ENCODE peak calls at places on chromosomes 2 and 18, in nine cellular contexts. One of them, this sample, is unnamed.

GRCh38 chr18:72235422-72235821 is 308.7 kb downstream of the CBLN2 start:
- DNase-seq in AG04450: no peak
- DNase-seq in foreskin fibroblast: no peak
- DNase-seq in heart left ventricle: no peak
- DNase-seq in astrocyte of the spinal cord: no peak
- DNase-seq in fibroblast of the aortic adventitia: no peak
- DNase-seq in fibroblast of lung: no peak
- DNase-seq in neural progenitor cell: peak; percentile 82
- DNase-seq in tibial artery: no peak
- DNase-seq in this sample: no peak

GRCh38 chr18:73945130-73945792 is 202.4 kb downstream of the FBXO15 start:
- DNase-seq in AG04450: no peak
- DNase-seq in foreskin fibroblast: peak; percentile 55
- DNase-seq in heart left ventricle: no peak
- DNase-seq in astrocyte of the spinal cord: peak; percentile 62
- DNase-seq in fibroblast of the aortic adventitia: peak; percentile 22
- DNase-seq in fibroblast of lung: no peak
- DNase-seq in neural progenitor cell: no peak
- DNase-seq in tibial artery: no peak
- DNase-seq in this sample: peak; percentile 81

GRCh38 chr2:40123321-40123720 is 328.6 kb downstream of the SLC8A1 start:
- DNase-seq in AG04450: no peak
- DNase-seq in foreskin fibroblast: no peak
- DNase-seq in heart left ventricle: no peak
- DNase-seq in astrocyte of the spinal cord: no peak
- DNase-seq in fibroblast of the aortic adventitia: peak; percentile 69
- DNase-seq in fibroblast of lung: no peak
- DNase-seq in neural progenitor cell: no peak
- DNase-seq in tibial artery: no peak
- DNase-seq in this sample: no peak

GRCh38 chr2:159125858-159126257 is 157.4 kb downstream of the TANC1 start:
- DNase-seq in AG04450: no peak
- DNase-seq in foreskin fibroblast: no peak
- DNase-seq in heart left ventricle: no peak
- DNase-seq in astrocyte of the spinal cord: no peak
- DNase-seq in fibroblast of the aortic adventitia: no peak
- DNase-seq in fibroblast of lung: no peak
- DNase-seq in neural progenitor cell: no peak
- DNase-seq in tibial artery: no peak
- DNase-seq in this sample: no peak

GRCh38 chr2:15630121-15630957 is 38.7 kb downstream of the DDX1 start:
- DNase-seq in AG04450: no peak
- DNase-seq in foreskin fibroblast: no peak
- DNase-seq in heart left ventricle: no peak
- DNase-seq in astrocyte of the spinal cord: no peak
- DNase-seq in fibroblast of the aortic adventitia: no peak
- DNase-seq in fibroblast of lung: no peak
- DNase-seq in neural progenitor cell: no peak
- DNase-seq in tibial artery: no peak
- DNase-seq in this sample: no peak

GRCh38 chr18:76274470-76275289 is 220.4 kb downstream of the ZNF516 start:
- DNase-seq in AG04450: no peak
- DNase-seq in foreskin fibroblast: no peak
- DNase-seq in heart left ventricle: no peak
- DNase-seq in astrocyte of the spinal cord: no peak
- DNase-seq in fibroblast of the aortic adventitia: no peak
- DNase-seq in fibroblast of lung: no peak
- DNase-seq in neural progenitor cell: peak; percentile 85
- DNase-seq in tibial artery: no peak
- DNase-seq in this sample: no peak

GRCh38 chr2:178846458-178846802 is 39.2 kb upstream of the TTN start:
- DNase-seq in AG04450: no peak
- DNase-seq in foreskin fibroblast: no peak
- DNase-seq in heart left ventricle: no peak
- DNase-seq in astrocyte of the spinal cord: peak; percentile 19
- DNase-seq in fibroblast of the aortic adventitia: no peak
- DNase-seq in fibroblast of lung: no peak
- DNase-seq in neural progenitor cell: no peak
- DNase-seq in tibial artery: no peak
- DNase-seq in this sample: no peak

GRCh38 chr18:46220116-46220515 is 115.9 kb downstream of the HAUS1 start:
- DNase-seq in AG04450: peak; percentile 72
- DNase-seq in foreskin fibroblast: peak; percentile 74
- DNase-seq in heart left ventricle: no peak
- DNase-seq in astrocyte of the spinal cord: peak; percentile 59
- DNase-seq in fibroblast of the aortic adventitia: peak; percentile 49
- DNase-seq in fibroblast of lung: peak; percentile 57
- DNase-seq in neural progenitor cell: no peak
- DNase-seq in tibial artery: no peak
- DNase-seq in this sample: peak; percentile 80

GRCh38 chr18:13105059-13105458 is 113.5 kb upstream of the LDLRAD4 start:
- DNase-seq in AG04450: no peak
- DNase-seq in foreskin fibroblast: no peak
- DNase-seq in heart left ventricle: no peak
- DNase-seq in astrocyte of the spinal cord: no peak
- DNase-seq in fibroblast of the aortic adventitia: no peak
- DNase-seq in fibroblast of lung: no peak
- DNase-seq in neural progenitor cell: no peak
- DNase-seq in tibial artery: no peak
- DNase-seq in this sample: no peak

GRCh38 chr18:13099113-13099512 is 108.0 kb downstream of the CEP192 start:
- DNase-seq in AG04450: no peak
- DNase-seq in foreskin fibroblast: peak; percentile 18
- DNase-seq in heart left ventricle: no peak
- DNase-seq in astrocyte of the spinal cord: no peak
- DNase-seq in fibroblast of the aortic adventitia: no peak
- DNase-seq in fibroblast of lung: no peak
- DNase-seq in neural progenitor cell: no peak
- DNase-seq in tibial artery: no peak
- DNase-seq in this sample: no peak

GRCh38 chr18:13101659-13101992 is 110.5 kb downstream of the CEP192 start:
- DNase-seq in AG04450: no peak
- DNase-seq in foreskin fibroblast: no peak
- DNase-seq in heart left ventricle: no peak
- DNase-seq in astrocyte of the spinal cord: no peak
- DNase-seq in fibroblast of the aortic adventitia: no peak
- DNase-seq in fibroblast of lung: no peak
- DNase-seq in neural progenitor cell: no peak
- DNase-seq in tibial artery: no peak
- DNase-seq in this sample: no peak

GRCh38 chr18:13103366-13103765 is 112.2 kb downstream of the CEP192 start:
- DNase-seq in AG04450: no peak
- DNase-seq in foreskin fibroblast: no peak
- DNase-seq in heart left ventricle: no peak
- DNase-seq in astrocyte of the spinal cord: no peak
- DNase-seq in fibroblast of the aortic adventitia: no peak
- DNase-seq in fibroblast of lung: no peak
- DNase-seq in neural progenitor cell: no peak
- DNase-seq in tibial artery: no peak
- DNase-seq in this sample: peak; percentile 11

DNA sequence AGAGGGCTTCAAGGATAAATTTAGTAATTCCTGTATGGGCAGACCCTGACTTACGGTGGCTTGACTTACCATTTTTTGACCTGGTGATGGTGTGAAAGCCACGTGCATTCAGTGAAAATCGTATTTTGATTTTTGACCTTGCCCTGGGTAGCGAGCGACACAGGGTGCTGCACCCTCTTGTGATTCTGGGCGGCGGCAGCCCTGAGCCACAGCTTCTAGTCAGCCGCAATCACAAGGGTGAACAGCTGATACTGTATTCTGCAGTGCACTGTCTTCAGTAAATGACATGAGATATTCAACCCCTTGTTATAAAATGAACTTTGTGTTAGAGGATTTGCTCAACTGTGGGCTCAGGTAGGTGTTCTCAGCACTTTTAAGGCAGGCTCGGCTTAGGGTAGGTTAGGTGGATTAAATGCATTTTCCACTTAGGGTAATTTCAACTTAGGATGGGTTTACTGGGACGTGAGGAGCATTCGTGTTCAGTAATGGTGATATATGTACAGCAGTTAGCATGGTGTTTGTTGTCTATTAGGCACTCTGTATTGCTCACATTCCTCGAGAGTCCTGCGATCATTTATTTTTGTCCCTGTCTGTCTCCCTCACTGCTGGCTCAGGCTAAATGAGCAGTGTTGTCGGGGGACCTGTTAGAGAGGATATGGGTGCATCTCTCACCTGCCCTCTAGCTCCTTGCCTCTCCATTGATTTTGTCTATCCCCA is 109.9 kb downstream of the CEP192 start:
- DNase-seq in AG04450: no peak
- DNase-seq in foreskin fibroblast: no peak
- DNase-seq in heart left ventricle: no peak
- DNase-seq in astrocyte of the spinal cord: no peak
- DNase-seq in fibroblast of the aortic adventitia: no peak
- DNase-seq in fibroblast of lung: no peak
- DNase-seq in neural progenitor cell: no peak
- DNase-seq in tibial artery: no peak
- DNase-seq in this sample: no peak
- H3K4me3 ChIP-seq in AG04450: no peak overlapping the region
- H3K4me3 ChIP-seq in foreskin fibroblast: no peak overlapping the region
- H3K4me3 ChIP-seq in heart left ventricle: no peak overlapping the region
- H3K4me3 ChIP-seq in astrocyte of the spinal cord: no peak overlapping the region
- H3K4me3 ChIP-seq in fibroblast of the aortic adventitia: no peak overlapping the region
- H3K4me3 ChIP-seq in fibroblast of lung: no peak overlapping the region
- H3K4me3 ChIP-seq in neural progenitor cell: no peak overlapping the region
- H3K4me3 ChIP-seq in tibial artery: no peak overlapping the region
- H3K4me3 ChIP-seq in this sample: no peak overlapping the region

GRCh38 chr2:174691203-174691779 is 73.0 kb downstream of the CHRNA1 start:
- DNase-seq in AG04450: no peak
- DNase-seq in foreskin fibroblast: no peak
- DNase-seq in heart left ventricle: no peak
- DNase-seq in astrocyte of the spinal cord: no peak
- DNase-seq in fibroblast of the aortic adventitia: no peak
- DNase-seq in fibroblast of lung: no peak
- DNase-seq in neural progenitor cell: no peak
- DNase-seq in tibial artery: no peak
- DNase-seq in this sample: no peak

GRCh38 chr2:174686430-174686829 is 77.8 kb downstream of the CHRNA1 start:
- DNase-seq in AG04450: no peak
- DNase-seq in foreskin fibroblast: no peak
- DNase-seq in heart left ventricle: no peak
- DNase-seq in astrocyte of the spinal cord: no peak
- DNase-seq in fibroblast of the aortic adventitia: no peak
- DNase-seq in fibroblast of lung: no peak
- DNase-seq in neural progenitor cell: no peak
- DNase-seq in tibial artery: no peak
- DNase-seq in this sample: no peak

GRCh38 chr2:174690026-174690425 is 74.2 kb downstream of the CHRNA1 start:
- DNase-seq in AG04450: no peak
- DNase-seq in foreskin fibroblast: no peak
- DNase-seq in heart left ventricle: no peak
- DNase-seq in astrocyte of the spinal cord: no peak
- DNase-seq in fibroblast of the aortic adventitia: no peak
- DNase-seq in fibroblast of lung: no peak
- DNase-seq in neural progenitor cell: no peak
- DNase-seq in tibial artery: no peak
- DNase-seq in this sample: no peak

GRCh38 chr2:174692256-174692830 is 71.9 kb downstream of the CHRNA1 start:
- DNase-seq in AG04450: no peak
- DNase-seq in foreskin fibroblast: peak; percentile 17
- DNase-seq in heart left ventricle: no peak
- DNase-seq in astrocyte of the spinal cord: no peak
- DNase-seq in fibroblast of the aortic adventitia: peak; percentile 76
- DNase-seq in fibroblast of lung: no peak
- DNase-seq in neural progenitor cell: no peak
- DNase-seq in tibial artery: no peak
- DNase-seq in this sample: peak; percentile 73

DNA sequence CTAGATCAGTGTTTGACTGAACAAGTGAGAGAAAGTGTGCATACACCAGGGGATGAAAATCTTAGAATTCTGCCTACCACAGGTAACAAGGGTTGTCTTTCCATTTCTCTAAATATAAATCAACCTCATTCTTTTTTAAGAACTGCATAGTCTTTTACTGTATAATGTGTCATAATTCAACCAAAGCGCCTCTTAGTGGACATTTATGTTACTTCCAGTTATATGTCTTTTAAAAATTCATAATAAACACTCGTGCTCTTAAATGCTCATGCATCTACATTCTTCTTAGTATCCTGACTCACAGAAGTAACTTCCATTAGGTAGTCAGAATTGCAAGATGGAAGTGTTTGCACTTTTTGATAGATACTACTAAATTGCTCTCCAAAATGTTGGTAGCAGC is 76.2 kb downstream of the CHRNA1 start:
- DNase-seq in AG04450: no peak
- DNase-seq in foreskin fibroblast: no peak
- DNase-seq in heart left ventricle: no peak
- DNase-seq in astrocyte of the spinal cord: peak; percentile 55
- DNase-seq in fibroblast of the aortic adventitia: peak; percentile 76
- DNase-seq in fibroblast of lung: peak; percentile 68
- DNase-seq in neural progenitor cell: no peak
- DNase-seq in tibial artery: no peak
- DNase-seq in this sample: peak; percentile 63
- TF ChIP-seq CTCF in AG04450: peak; percentile 55
- TF ChIP-seq CTCF in foreskin fibroblast: no peak
- TF ChIP-seq CTCF in heart left ventricle: peak; percentile 62
- TF ChIP-seq CTCF in astrocyte of the spinal cord: peak; percentile 20
- TF ChIP-seq CTCF in fibroblast of the aortic adventitia: peak; percentile 52
- TF ChIP-seq CTCF in fibroblast of lung: peak; percentile 35
- TF ChIP-seq CTCF in neural progenitor cell: peak; percentile 38
- TF ChIP-seq CTCF in tibial artery: peak; percentile 46
- TF ChIP-seq CTCF in this sample: peak; percentile 51

GRCh38 chr2:64019975-64020281 is 700 bp upstream of the VPS54 start:
- DNase-seq in AG04450: no peak
- DNase-seq in foreskin fibroblast: no peak
- DNase-seq in heart left ventricle: no peak
- DNase-seq in astrocyte of the spinal cord: no peak
- DNase-seq in fibroblast of the aortic adventitia: peak; percentile 69
- DNase-seq in fibroblast of lung: no peak
- DNase-seq in neural progenitor cell: no peak
- DNase-seq in tibial artery: no peak
- DNase-seq in this sample: no peak
- H3K4me3 ChIP-seq in AG04450: peak overlapping the region; percentile 72
- H3K4me3 ChIP-seq in foreskin fibroblast: peak overlapping the region; percentile 67
- H3K4me3 ChIP-seq in heart left ventricle: peak overlapping the region; percentile 68
- H3K4me3 ChIP-seq in astrocyte of the spinal cord: no peak overlapping the region
- H3K4me3 ChIP-seq in fibroblast of the aortic adventitia: peak overlapping the region; percentile 77
- H3K4me3 ChIP-seq in fibroblast of lung: no peak overlapping the region
- H3K4me3 ChIP-seq in neural progenitor cell: peak overlapping the region; percentile 73
- H3K4me3 ChIP-seq in tibial artery: peak overlapping the region; percentile 71
- H3K4me3 ChIP-seq in this sample: peak overlapping the region; percentile 41

DNA sequence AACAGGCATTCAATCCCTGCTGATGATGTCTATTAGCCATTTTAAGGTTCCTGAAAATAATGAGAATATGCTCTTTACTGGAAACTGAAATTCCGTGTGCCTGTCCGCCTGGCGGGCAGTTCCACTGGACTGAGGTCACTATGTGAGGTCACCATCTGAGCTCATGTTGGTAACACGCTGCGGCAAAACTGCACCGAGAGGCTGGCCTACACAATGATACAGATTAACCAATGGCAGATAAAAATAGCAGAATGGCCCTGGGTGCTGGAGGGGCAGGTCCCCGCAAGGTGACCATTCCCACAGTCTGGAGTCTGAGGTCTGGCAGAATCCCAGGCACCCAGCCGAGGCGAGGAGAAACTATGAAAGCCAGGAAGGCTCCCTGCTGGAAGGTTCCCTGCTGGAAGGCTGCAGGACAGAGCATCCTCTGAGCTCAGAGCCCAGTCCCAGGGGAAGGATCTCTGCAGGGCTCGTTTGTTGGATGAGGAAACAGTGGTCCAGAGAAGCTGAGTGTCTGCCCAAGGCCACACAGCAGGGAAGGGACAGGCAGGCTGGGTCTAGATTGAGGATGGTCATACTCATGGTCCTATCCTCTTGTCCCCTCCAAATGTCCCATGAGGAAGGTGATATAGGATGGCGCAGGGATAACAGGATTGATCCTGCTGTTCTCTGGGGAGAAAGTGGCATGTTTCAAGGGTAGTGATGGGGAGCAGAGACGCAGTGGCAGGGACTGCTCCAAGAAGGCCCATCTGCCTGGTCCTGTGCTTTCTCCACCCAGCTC is 24.8 kb downstream of the HS1BP3 start:
- DNase-seq in AG04450: no peak
- DNase-seq in foreskin fibroblast: no peak
- DNase-seq in heart left ventricle: peak; percentile 60
- DNase-seq in astrocyte of the spinal cord: peak; percentile 66
- DNase-seq in fibroblast of the aortic adventitia: peak; percentile 46
- DNase-seq in fibroblast of lung: peak; percentile 51
- DNase-seq in neural progenitor cell: no peak
- DNase-seq in tibial artery: peak; percentile 83
- DNase-seq in this sample: peak; percentile 54
- TF ChIP-seq CTCF in AG04450: no peak
- TF ChIP-seq CTCF in foreskin fibroblast: no peak
- TF ChIP-seq CTCF in heart left ventricle: peak; percentile 37
- TF ChIP-seq CTCF in astrocyte of the spinal cord: peak; percentile 6
- TF ChIP-seq CTCF in fibroblast of the aortic adventitia: peak; percentile 28
- TF ChIP-seq CTCF in fibroblast of lung: no peak
- TF ChIP-seq CTCF in neural progenitor cell: no peak
- TF ChIP-seq CTCF in tibial artery: no peak
- TF ChIP-seq CTCF in this sample: no peak